ENCODE peak calls at places on chromosome 12, in six cellular contexts. M, L, E, R, X and N are unnamed samples.

GRCh38 chr12:93766802-93767523 is 89.8 kb downstream of the CRADD start:
- DNase-seq in M (no peak), X (no peak), L (peak), E (peak), R (no peak), N (peak)

GRCh38 chr12:121053706-121054105 is 14.7 kb upstream of the OASL start:
- DNase-seq in X (no peak), L (no peak), E (no peak), R (no peak), M (no peak), N (no peak)

GRCh38 chr12:6394398-6394797 is 10.4 kb downstream of the LTBR start:
- DNase-seq in M (no peak), E (no peak), X (no peak), R (no peak), L (no peak), N (no peak)

GRCh38 chr12:552466-552865 is 92.7 kb downstream of the B4GALNT3 start:
- DNase-seq in E (no peak), L (no peak), M (no peak), R (no peak), X (no peak), N (peak)

GRCh38 chr12:20206410-20206809 is 161.9 kb upstream of the PDE3A start:
- DNase-seq in L (no peak), M (no peak), X (no peak), E (no peak), R (no peak), N (no peak)

GRCh38 chr12:84661732-84662326 is 250.8 kb downstream of the SLC6A15 start:
- DNase-seq in R (no peak), M (no peak), E (no peak), X (no peak), L (no peak), N (peak)

GRCh38 chr12:3090238-3091029 is 13.3 kb downstream of the TSPAN9 start:
- DNase-seq in X (no peak), L (no peak), R (no peak), E (no peak), M (no peak), N (no peak)

GRCh38 chr12:31599053-31599452 is 8.1 kb upstream of the DENND5B start:
- DNase-seq in X (no peak), M (no peak), E (peak), R (no peak), L (no peak), N (no peak)

GRCh38 chr12:109606261-109607028 is 32.9 kb downstream of the MVK start:
- DNase-seq in X (no peak), R (no peak), L (peak), M (no peak), E (no peak), N (no peak)

GRCh38 chr12:49983892-49984291 is 11.1 kb downstream of the AQP6 start:
- DNase-seq in L (no peak), M (no peak), R (no peak), X (no peak), E (no peak), N (peak)

GRCh38 chr12:102824218-102824835 is 92.7 kb downstream of the PAH start:
- DNase-seq in X (no peak), R (no peak), E (peak), L (peak), M (peak), N (no peak)

GRCh38 chr12:70722584-70723343 is 85.5 kb upstream of the PTPRB start:
- DNase-seq in R (no peak), E (peak), M (no peak), L (no peak), X (no peak), N (no peak)

GRCh38 chr12:55132816-55133215 is 6.6 kb downstream of the OR9K2 start:
- DNase-seq in M (no peak), E (no peak), L (peak), X (no peak), R (no peak), N (no peak)

GRCh38 chr12:4562034-4562657 is at the start of gene DYRK4:
- DNase-seq in L (peak), M (peak), R (peak), X (peak), E (no peak), N (peak)

GRCh38 chr12:96015672-96016071 is 19.5 kb upstream of the HAL start:
- DNase-seq in X (no peak), R (no peak), E (no peak), L (peak), M (peak), N (peak)

GRCh38 chr12:45726594-45727300 is 2.8 kb upstream of the ARID2 start:
- DNase-seq in E (peak), X (peak), L (peak), R (peak), M (peak), N (peak)

GRCh38 chr12:2383276-2384028 is 330.7 kb downstream of the CACNA1C start:
- DNase-seq in E (no peak), M (no peak), X (no peak), L (no peak), R (no peak), N (no peak)

GRCh38 chr12:106455100-106455499 is 97.6 kb downstream of the POLR3B start:
- DNase-seq in L (no peak), M (no peak), R (no peak), X (no peak), E (peak), N (no peak)

GRCh38 chr12:30694412-30694955 is 1.2 kb downstream of the IPO8 start:
- DNase-seq in R (no peak), L (peak), E (peak), M (no peak), X (no peak), N (peak)

GRCh38 chr12:118055144-118055557 is 5.8 kb downstream of the WSB2 start:
- DNase-seq in X (no peak), M (peak), R (no peak), E (peak), L (peak), N (no peak)

GRCh38 chr12:98645572-98646067 is 530 bp downstream of the APAF1 start:
- DNase-seq in L (peak), X (no peak), E (no peak), M (no peak), R (peak), N (peak)

GRCh38 chr12:98644712-98645571 is at the start of the genes APAF1 and IKBIP:
- DNase-seq in X (peak), L (peak), E (peak), R (peak), M (peak), N (peak)

GRCh38 chr12:98644433-98644711 is 216 bp downstream of the IKBIP start:
- DNase-seq in L (no peak), R (no peak), X (peak), E (no peak), M (no peak), N (no peak)

GRCh38 chr12:98646165-98646764 is 1.2 kb downstream of the APAF1 start:
- DNase-seq in M (no peak), R (no peak), E (peak), X (no peak), L (no peak), N (peak)
- H3K4me3 ChIP-seq in M (peak), R (peak), E (peak), X (peak), L (peak), N (peak)

GRCh38 chr12:123271182-123271491 is 519 bp downstream of the CDK2AP1 start:
- DNase-seq in E (peak), X (no peak), L (peak), R (no peak), M (peak), N (peak)
- TF ChIP-seq CTCF in E (peak), X (peak), L (no peak), R (peak), M (peak), N (peak)

GRCh38 chr12:46958599-46959290 is 120.7 kb upstream of the PCED1B start:
- DNase-seq in M (no peak), R (no peak), X (no peak), E (no peak), L (no peak), N (no peak)

GRCh38 chr12:46956451-46957035 is 122.9 kb upstream of the PCED1B start:
- DNase-seq in E (no peak), X (no peak), M (no peak), L (no peak), R (no peak), N (no peak)

GRCh38 chr12:46958093-46958492 is 121.3 kb upstream of the PCED1B start:
- DNase-seq in X (no peak), R (no peak), L (no peak), M (no peak), E (no peak), N (no peak)

GRCh38 chr12:46963977-46964376 is 115.4 kb upstream of the PCED1B start:
- DNase-seq in X (peak), L (no peak), M (no peak), E (no peak), R (no peak), N (peak)

DNA sequence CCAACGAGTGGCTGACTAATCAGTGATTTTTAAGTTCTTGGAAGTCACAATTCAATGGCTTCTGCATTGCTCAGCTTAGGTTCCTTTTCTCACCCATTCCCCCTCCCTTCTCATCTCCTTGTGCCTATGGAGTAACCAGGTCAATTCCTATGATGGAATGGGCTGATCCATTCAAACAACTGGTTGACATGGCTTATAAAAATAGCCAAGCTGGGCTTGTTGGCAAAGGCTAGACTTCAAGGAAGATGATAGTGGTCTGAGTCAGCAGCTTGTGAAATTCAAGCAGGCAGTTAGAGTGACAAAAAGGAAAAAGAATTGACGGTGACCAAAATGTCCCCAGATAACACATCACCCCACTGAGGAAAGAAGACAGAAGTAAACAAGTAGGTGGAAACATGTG is 119.9 kb upstream of the PCED1B start:
- DNase-seq in X (no peak), R (no peak), M (no peak), L (no peak), E (no peak), N (peak)
- H3K4me3 ChIP-seq in X (no peak), R (no peak), M (no peak), L (no peak), E (no peak), N (no peak)

GRCh38 chr12:116996058-116996457 is 85.3 kb downstream of the FBXW8 start:
- DNase-seq in M (no peak), R (peak), E (no peak), X (no peak), L (no peak), N (peak)

GRCh38 chr12:116990329-116990728 is 79.6 kb downstream of the FBXW8 start:
- DNase-seq in R (no peak), E (no peak), M (no peak), X (no peak), L (no peak), N (no peak)

GRCh38 chr12:116996648-116997047 is 85.9 kb downstream of the FBXW8 start:
- DNase-seq in M (no peak), X (no peak), R (no peak), L (no peak), E (no peak), N (peak)

GRCh38 chr12:116990971-116991966 is 80.5 kb downstream of the FBXW8 start:
- DNase-seq in L (no peak), M (no peak), X (no peak), R (no peak), E (no peak), N (peak)
- TF ChIP-seq CTCF in L (no peak), M (no peak), X (no peak), R (no peak), E (no peak), N (no peak)

GRCh38 chr12:14390885-14391530 is 25.5 kb downstream of the ATF7IP start:
- DNase-seq in E (no peak), X (no peak), L (no peak), R (no peak), M (no peak), N (no peak)

GRCh38 chr12:14395059-14395778 is 29.7 kb downstream of the ATF7IP start:
- DNase-seq in M (no peak), R (no peak), E (peak), X (no peak), L (no peak), N (no peak)

GRCh38 chr12:14393736-14394135 is 28.3 kb downstream of the ATF7IP start:
- DNase-seq in M (no peak), R (no peak), L (no peak), X (no peak), E (no peak), N (peak)

GRCh38 chr12:14396071-14396470 is 30.6 kb downstream of the ATF7IP start:
- DNase-seq in X (no peak), R (no peak), E (peak), L (no peak), M (no peak), N (no peak)

GRCh38 chr12:14394317-14395058 is 29.0 kb downstream of the ATF7IP start:
- DNase-seq in M (no peak), R (no peak), X (no peak), E (peak), L (peak), N (peak)
- H3K4me3 ChIP-seq in M (peak), R (peak), X (no peak), E (peak), L (peak), N (no peak)

GRCh38 chr12:123126294-123127144 is 24.4 kb downstream of the PITPNM2 start:
- DNase-seq in L (no peak), R (peak), M (peak), E (no peak), X (peak), N (peak)
- TF ChIP-seq CTCF in L (peak), R (no peak), M (no peak), E (no peak), X (peak), N (peak)

GRCh38 chr12:61523276-61523992 is 736.8 kb upstream of the USP15 start:
- DNase-seq in X (no peak), R (no peak), M (no peak), L (no peak), E (no peak), N (no peak)
- H3K4me3 ChIP-seq in X (no peak), R (no peak), M (no peak), L (no peak), E (no peak), N (no peak)

GRCh38 chr12:57085999-57086950 is 2.6 kb upstream of the NAB2 start:
- DNase-seq in X (no peak), L (peak), R (no peak), M (peak), E (peak), N (peak)
- TF ChIP-seq CTCF in X (peak), L (peak), R (peak), M (peak), E (peak), N (peak)

DNA sequence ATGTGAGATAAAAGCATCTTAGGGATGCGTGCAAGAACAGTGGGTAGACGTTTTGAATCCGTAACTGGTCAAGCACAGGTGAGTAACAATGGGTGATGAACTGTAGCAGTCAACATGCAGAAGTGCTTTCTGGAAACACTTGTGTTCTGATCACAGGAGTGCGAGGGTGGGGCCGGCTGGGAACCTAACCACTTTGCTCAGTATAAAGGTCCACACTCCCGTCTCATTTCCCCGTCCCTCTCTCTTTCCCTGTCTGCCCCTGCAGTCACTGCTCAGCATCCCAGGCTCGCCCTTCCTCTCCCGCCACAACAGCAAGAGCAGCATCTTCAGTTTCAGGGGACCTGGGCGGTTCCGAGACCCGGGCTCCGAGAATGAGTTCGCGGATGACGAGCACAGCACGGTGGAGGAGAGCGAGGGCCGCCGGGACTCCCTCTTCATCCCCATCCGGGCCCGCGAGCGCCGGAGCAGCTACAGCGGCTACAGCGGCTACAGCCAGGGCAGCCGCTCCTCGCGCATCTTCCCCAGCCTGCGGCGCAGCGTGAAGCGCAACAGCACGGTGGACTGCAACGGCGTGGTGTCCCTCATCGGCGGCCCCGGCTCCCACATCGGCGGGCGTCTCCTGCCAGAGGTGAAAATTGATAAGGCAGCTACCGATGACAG is 127.1 kb downstream of the FIGNL2 start:
- DNase-seq in M (peak), E (peak), R (no peak), X (no peak), L (peak), N (peak)
- H3K4me3 ChIP-seq in M (peak), E (no peak), R (no peak), X (no peak), L (peak), N (peak)